ENCODE peak calls at places on chromosomes 1 and 21, in six cellular contexts. K, H, C, B, W and Z are unnamed samples.

GRCh38 chr1:78619446-78619802 is 824 bp upstream of the IFI44L start:
- DNase-seq in K (no peak), H (no peak), C (no peak), B (no peak), W (no peak), Z (no peak)

GRCh38 chr1:240000634-240001033 is 91.0 kb upstream of the FMN2 start:
- DNase-seq in K (no peak), H (no peak), C (no peak), B (no peak), W (no peak), Z (no peak)

GRCh38 chr1:11530731-11531311 is 51.9 kb downstream of the DISP3 start:
- DNase-seq in K (no peak), H (no peak), C (no peak), B (no peak), W (no peak), Z (no peak)

GRCh38 chr1:229596961-229597699 is 28.8 kb downstream of the TAF5L start:
- DNase-seq in K (no peak), H (peak; percentile 86), C (no peak), B (no peak), W (no peak), Z (no peak)

GRCh38 chr1:87684786-87685185 is 356.1 kb downstream of the LMO4 start:
- DNase-seq in K (no peak), H (no peak), C (no peak), B (no peak), W (peak; percentile 11), Z (no peak)

GRCh38 chr1:150981177-150981804 is 801 bp upstream of the ANXA9 start:
- DNase-seq in K (no peak), H (no peak), C (peak; percentile 59), B (no peak), W (peak; percentile 92), Z (no peak)

GRCh38 chr1:170285027-170285426 is 139.3 kb downstream of the NTMT2 start:
- DNase-seq in K (no peak), H (no peak), C (no peak), B (no peak), W (peak; percentile 37), Z (no peak)

GRCh38 chr1:28031173-28031572 is 57.2 kb downstream of the EYA3 start:
- DNase-seq in K (no peak), H (no peak), C (no peak), B (no peak), W (no peak), Z (no peak)

GRCh38 chr1:52359676-52360594 is 6.1 kb downstream of the CC2D1B start:
- DNase-seq in K (no peak), H (no peak), C (no peak), B (no peak), W (peak; percentile 19), Z (no peak)

GRCh38 chr21:43818685-43819084 is 29.3 kb downstream of the RRP1 start:
- DNase-seq in K (no peak), H (no peak), C (no peak), B (no peak), W (no peak), Z (no peak)

GRCh38 chr21:44758141-44758561 is 43.5 kb downstream of the UBE2G2 start:
- DNase-seq in K (no peak), H (no peak), C (no peak), B (no peak), W (no peak), Z (no peak)

GRCh38 chr1:228376651-228377631 is 29.7 kb downstream of the TRIM11 start:
- DNase-seq in K (no peak), H (peak; percentile 62), C (no peak), B (no peak), W (no peak), Z (no peak)

GRCh38 chr1:244065063-244065788 is 14.1 kb downstream of the ZBTB18 start:
- DNase-seq in K (no peak), H (no peak), C (no peak), B (no peak), W (no peak), Z (no peak)

GRCh38 chr1:231867607-231868006 is 241.0 kb downstream of the DISC1 start:
- DNase-seq in K (no peak), H (no peak), C (no peak), B (no peak), W (no peak), Z (no peak)

GRCh38 chr1:180889325-180889724 is 23.4 kb upstream of the KIAA1614 start:
- DNase-seq in K (no peak), H (no peak), C (no peak), B (no peak), W (peak; percentile 38), Z (no peak)

GRCh38 chr1:162631546-162632233 is 574 bp upstream of the DDR2 start:
- DNase-seq in K (no peak), H (peak; percentile 79), C (no peak), B (peak; percentile 30), W (no peak), Z (no peak)

DNA sequence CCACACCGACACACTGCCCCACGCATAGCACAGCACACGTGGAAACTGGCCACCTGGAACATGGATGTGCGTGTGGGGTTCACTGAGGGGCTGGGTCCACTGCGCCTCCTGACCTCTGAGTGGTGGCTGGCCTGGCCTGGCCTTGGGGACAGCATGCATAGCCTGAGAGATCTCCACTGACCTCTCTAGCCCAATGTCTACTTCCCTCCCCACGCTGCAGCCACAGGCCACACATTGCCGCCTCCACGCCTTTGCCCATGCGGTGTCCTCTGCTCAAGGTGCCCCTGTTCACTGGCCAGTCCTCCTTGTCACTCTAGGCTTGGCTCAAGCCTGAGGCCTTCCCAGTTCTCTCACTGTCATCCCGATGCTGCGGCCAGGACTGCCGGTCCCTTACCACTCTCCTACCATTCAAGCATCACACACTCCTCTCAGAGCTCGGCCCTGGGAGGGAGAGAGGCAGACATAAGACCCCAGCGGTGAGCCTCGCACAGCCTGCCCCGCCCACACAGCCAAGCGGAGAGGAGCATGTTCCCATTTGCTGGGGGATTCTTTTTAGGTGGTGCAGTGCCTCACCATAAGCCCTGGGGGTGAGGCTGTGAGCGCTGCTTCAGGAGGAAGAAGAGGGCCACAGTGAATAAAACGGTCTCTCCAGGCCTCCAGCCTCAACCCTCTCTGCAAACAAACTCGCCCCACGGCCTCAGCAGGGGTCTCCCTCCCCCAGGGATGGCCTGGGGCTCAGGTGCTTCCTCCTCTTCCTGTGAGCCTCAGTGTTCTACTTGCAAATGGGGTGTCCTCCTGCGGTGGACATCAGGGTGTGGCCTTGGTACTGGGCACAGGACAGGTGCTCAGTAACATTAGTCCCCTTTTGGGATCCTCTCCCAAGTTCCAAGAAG is 80.8 kb downstream of the DMRTB1 start:
- DNase-seq in K (no peak), H (no peak), C (no peak), B (no peak), W (no peak), Z (no peak)
- TF ChIP-seq CTCF in K (no peak), H (no peak), C (no peak), B (no peak), W (no peak), Z (no peak)

DNA sequence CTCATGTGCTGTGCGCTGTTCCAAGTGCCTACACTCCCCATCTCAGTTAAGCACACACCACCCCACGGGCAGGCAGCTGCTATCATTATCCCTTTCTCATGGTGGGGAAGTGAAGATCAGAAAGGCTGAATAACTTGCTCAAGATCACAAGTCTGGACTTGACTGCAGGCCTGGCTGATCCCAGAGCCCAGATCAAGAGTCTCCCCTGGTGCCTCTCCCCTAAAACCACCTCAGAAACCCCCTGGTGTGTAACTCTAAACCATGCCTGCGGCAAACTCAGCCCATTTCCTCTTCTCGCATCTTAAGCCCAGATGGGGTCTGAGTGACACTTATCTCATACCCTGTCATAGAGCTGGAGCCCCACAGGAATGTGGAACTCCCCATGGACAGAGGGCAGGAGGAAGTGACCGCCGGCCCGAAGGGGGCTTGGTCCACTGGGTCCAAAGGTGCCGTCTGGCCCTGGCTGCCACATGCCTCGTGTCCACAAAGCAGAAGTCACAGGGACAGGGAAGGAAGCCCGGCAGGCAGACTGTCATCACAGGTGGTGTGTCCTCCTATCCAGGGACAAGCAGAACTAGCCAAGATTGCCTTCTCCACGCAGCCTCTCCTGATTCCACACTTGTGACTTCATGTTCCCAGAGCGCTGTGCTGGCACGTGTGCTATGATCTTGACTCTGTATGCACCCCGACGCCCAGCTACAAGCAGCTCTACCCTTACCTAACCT is 92.1 kb downstream of the SYF2 start:
- DNase-seq in K (peak; percentile 90), H (no peak), C (no peak), B (no peak), W (no peak), Z (no peak)
- TF ChIP-seq POLR2AphosphoS5 in K (no peak), H (no peak), C (no peak), B (no peak), W (no peak), Z (no peak)

DNA sequence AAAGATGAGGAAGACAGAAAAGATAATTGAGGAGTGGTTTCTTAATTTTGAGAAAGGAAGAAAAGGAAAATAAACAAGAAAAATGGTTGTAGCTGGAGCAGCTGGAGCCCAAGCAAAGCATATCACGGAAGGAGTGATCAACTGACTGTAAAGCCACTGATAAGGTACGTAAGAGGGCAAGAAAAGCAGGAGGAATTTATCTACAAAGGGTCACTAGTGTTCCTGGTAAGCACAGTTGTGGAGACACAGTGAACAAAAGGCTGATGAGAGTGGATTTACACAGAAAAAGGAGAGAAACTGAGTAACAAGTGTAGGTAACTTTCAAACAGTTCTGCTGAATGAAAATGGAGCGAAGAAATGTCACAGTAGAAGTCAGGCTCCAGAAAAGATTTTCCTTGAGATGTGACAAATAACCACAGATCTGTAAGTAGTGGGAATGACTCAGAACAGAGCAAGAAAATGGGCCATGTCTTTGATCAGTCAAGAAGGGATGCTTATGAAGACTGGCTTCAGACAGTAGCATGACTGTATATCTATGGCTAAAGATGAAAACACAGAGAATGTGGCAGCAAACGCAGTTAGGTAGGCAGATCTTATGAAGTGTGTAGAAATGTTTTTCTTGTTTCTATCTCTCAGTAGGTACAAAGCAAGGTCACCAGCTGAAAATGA is 45.6 kb upstream of the RBM34 start:
- DNase-seq in K (no peak), H (no peak), C (no peak), B (no peak), W (no peak), Z (no peak)
- H3K27ac ChIP-seq in K (no peak overlapping the region), H (no peak overlapping the region), C (no peak overlapping the region), B (peak overlapping the region; percentile 3), W (no peak overlapping the region), Z (no peak overlapping the region)

GRCh38 chr1:109191377-109191776 is 22.3 kb upstream of the SARS1 start:
- DNase-seq in K (no peak), H (no peak), C (no peak), B (peak; percentile 84), W (peak; percentile 44), Z (no peak)
- TF ChIP-seq CTCF in K (no peak), H (no peak), C (no peak), B (peak; percentile 94), W (peak; percentile 56), Z (no peak)

GRCh38 chr1:22350987-22351756 is 100.5 kb upstream of the ZBTB40 start:
- DNase-seq in K (no peak), H (no peak), C (no peak), B (no peak), W (peak; percentile 47), Z (no peak)
- TF ChIP-seq POLR2AphosphoS5 in K (no peak), H (no peak), C (no peak), B (no peak), W (no peak), Z (no peak)

GRCh38 chr1:79726321-79726720 is 719.8 kb upstream of the ADGRL4 start:
- DNase-seq in K (no peak), H (no peak), C (no peak), B (no peak), W (no peak), Z (no peak)
- H3K27ac ChIP-seq in K (peak overlapping the region; percentile 41), H (peak overlapping the region; percentile 33), C (no peak overlapping the region), B (no peak overlapping the region), W (no peak overlapping the region), Z (no peak overlapping the region)